ENCODE peak calls at places on chromosomes 2 and 18, in five cellular contexts. X, U, B, C and T are unnamed samples.

GRCh38 chr2:168311265-168311925 is 64.0 kb upstream of the STK39 start:
- DNase-seq in B (peak), X (no peak), U (no peak), C (no peak), T (no peak)

GRCh38 chr2:30677861-30678385 is 129.3 kb downstream of the CAPN13 start:
- DNase-seq in C (no peak), X (no peak), U (no peak), B (no peak), T (no peak)

GRCh38 chr2:64369706-64370105 is 84.3 kb upstream of the LGALSL start:
- DNase-seq in X (no peak), B (no peak), U (no peak), C (no peak), T (no peak)

GRCh38 chr2:180848393-180848792 is 132.0 kb upstream of the UBE2E3 start:
- DNase-seq in B (no peak), X (no peak), C (no peak), U (no peak), T (no peak)

GRCh38 chr18:36179562-36180334 is 7.5 kb upstream of the MOCOS start:
- DNase-seq in X (peak), B (peak), C (no peak), U (peak), T (peak)

GRCh38 chr2:191318037-191318728 is 73.0 kb downstream of the MYO1B start:
- DNase-seq in X (no peak), U (no peak), B (no peak), C (no peak), T (no peak)

GRCh38 chr2:224426650-224427049 is 24.7 kb upstream of the FAM124B start:
- DNase-seq in X (no peak), B (no peak), U (no peak), C (no peak), T (no peak)

GRCh38 chr2:195570329-195570728 is 86.7 kb upstream of the SLC39A10 start:
- DNase-seq in B (no peak), C (no peak), U (no peak), X (no peak), T (no peak)

GRCh38 chr2:112155331-112156151 is 17.4 kb downstream of the FBLN7 start:
- DNase-seq in B (no peak), U (peak), X (no peak), C (peak), T (no peak)

GRCh38 chr2:169714699-169715098 is 18.9 kb upstream of the KLHL23 start:
- DNase-seq in C (no peak), B (no peak), X (no peak), U (no peak), T (no peak)

GRCh38 chr2:45275806-45276205 is 266.6 kb upstream of the SIX2 start:
- DNase-seq in U (no peak), B (no peak), X (no peak), C (no peak), T (no peak)

GRCh38 chr2:225889452-225889851 is 489.9 kb downstream of the NYAP2 start:
- DNase-seq in X (no peak), U (no peak), C (no peak), B (no peak), T (peak)

GRCh38 chr2:205776139-205776538 is 93.8 kb downstream of the NRP2 start:
- DNase-seq in U (peak), C (no peak), B (no peak), X (no peak), T (peak)

GRCh38 chr2:176461686-176462376 is 192.6 kb downstream of the MTX2 start:
- DNase-seq in U (no peak), B (no peak), X (no peak), C (no peak), T (no peak)

GRCh38 chr18:56196495-56197225 is 441.7 kb downstream of the TXNL1 start:
- DNase-seq in B (no peak), X (no peak), U (no peak), C (no peak), T (no peak)

GRCh38 chr2:221176666-221177065 is 395.4 kb downstream of the EPHA4 start:
- DNase-seq in U (no peak), X (no peak), B (no peak), C (no peak), T (no peak)

GRCh38 chr2:113754989-113755689 is 1.3 kb downstream of the SLC35F5 start:
- DNase-seq in X (no peak), U (no peak), C (no peak), B (no peak), T (no peak)

GRCh38 chr18:10528439-10528838 is 2.6 kb downstream of the NAPG start:
- DNase-seq in X (no peak), C (no peak), U (no peak), B (no peak), T (no peak)

GRCh38 chr18:79988925-79989361 is 580 bp upstream of the TXNL4A start:
- DNase-seq in X (peak), C (peak), B (peak), U (peak), T (no peak)

GRCh38 chr2:11133238-11133935 is 21.9 kb upstream of the SLC66A3 start:
- DNase-seq in X (no peak), C (no peak), U (no peak), B (no peak), T (no peak)

GRCh38 chr2:19478441-19478840 is 120.0 kb upstream of the OSR1 start:
- DNase-seq in C (no peak), U (no peak), B (no peak), X (no peak), T (no peak)

GRCh38 chr2:10260130-10260529 is 42.6 kb upstream of the HPCAL1 start:
- DNase-seq in B (peak), U (no peak), C (no peak), X (no peak), T (no peak)

GRCh38 chr2:54902763-54903162 is 147.5 kb downstream of the RTN4 start:
- DNase-seq in U (no peak), C (no peak), X (no peak), B (no peak), T (no peak)

GRCh38 chr2:54906711-54907110 is 143.5 kb downstream of the RTN4 start:
- DNase-seq in X (no peak), B (no peak), C (no peak), U (no peak), T (no peak)

GRCh38 chr2:54903736-54904554 is 146.3 kb downstream of the RTN4 start:
- DNase-seq in X (no peak), C (no peak), U (peak), B (no peak), T (peak)

GRCh38 chr2:54907663-54908062 is 142.6 kb downstream of the RTN4 start:
- DNase-seq in B (no peak), C (no peak), U (no peak), X (no peak), T (no peak)

DNA sequence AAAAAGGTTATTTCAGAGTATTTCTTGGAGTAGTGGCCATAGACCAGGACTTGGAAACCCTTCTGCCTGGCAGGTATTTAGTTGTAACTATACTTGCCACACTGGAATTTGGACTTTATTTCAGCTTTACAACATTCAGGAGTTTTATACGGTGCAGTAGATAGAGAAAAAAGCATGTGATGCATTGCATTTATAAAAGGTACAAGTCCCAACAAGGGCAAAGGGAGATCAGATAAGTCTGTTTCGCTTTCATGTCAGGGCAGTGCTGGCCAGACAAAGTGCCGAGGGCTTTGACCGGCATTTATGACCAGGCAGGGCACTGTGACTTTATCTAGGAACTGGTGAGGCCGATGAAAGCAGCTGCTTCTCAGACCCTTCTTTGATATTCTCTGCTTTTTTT is 145.4 kb downstream of the RTN4 start:
- DNase-seq in C (no peak), X (no peak), B (no peak), U (peak), T (no peak)
- TF ChIP-seq POLR2A in C (peak), X (no peak), B (no peak), U (no peak), T (no peak)

GRCh38 chr18:58396144-58396543 is 232.7 kb downstream of the ALPK2 start:
- DNase-seq in B (no peak), U (no peak), X (no peak), C (no peak), T (no peak)

GRCh38 chr18:58394607-58395425 is 234.1 kb downstream of the ALPK2 start:
- DNase-seq in X (no peak), U (no peak), B (no peak), C (no peak), T (no peak)

GRCh38 chr18:58396966-58397365 is 231.9 kb downstream of the ALPK2 start:
- DNase-seq in U (no peak), X (no peak), C (no peak), B (no peak), T (no peak)

GRCh38 chr18:58398648-58399398 is 230.1 kb downstream of the ALPK2 start:
- DNase-seq in B (no peak), U (no peak), X (no peak), C (no peak), T (no peak)

DNA sequence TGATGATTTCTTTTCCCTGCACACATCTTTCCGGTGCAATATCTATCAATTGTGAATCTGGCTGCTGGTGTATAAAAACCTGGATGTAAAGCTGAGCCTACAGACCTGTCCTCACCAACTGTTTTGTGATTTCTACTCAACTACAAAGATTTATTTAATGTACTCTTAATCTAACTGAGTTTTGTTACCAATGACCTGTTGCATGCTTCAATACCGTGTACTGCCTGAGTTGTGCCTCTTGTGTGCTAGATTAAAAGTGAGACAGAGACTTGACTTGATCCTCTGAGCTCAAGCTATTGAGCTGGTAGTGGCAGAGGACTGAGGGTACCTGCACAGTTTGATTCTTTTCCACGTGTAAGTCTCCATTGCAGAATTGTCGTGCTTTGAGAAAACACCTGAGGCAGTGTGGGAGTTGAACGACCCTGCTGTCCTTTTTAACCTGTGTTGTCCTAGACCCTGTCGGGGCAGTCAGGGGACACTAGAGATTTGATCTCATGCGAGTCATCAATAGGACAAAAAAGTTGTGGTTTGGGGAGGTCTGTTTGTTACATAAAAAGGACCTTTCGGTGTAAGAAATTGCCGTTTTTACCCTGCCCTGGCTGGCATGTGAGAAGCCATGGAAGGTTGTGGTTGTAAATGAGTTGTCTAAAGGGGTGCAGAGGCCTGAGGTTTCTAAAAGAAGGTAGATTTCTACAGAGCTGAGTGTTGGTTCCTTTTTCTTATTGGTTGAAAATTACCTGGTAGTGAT is 231.3 kb downstream of the ALPK2 start:
- DNase-seq in B (no peak), X (no peak), C (no peak), U (no peak), T (no peak)
- H3K27ac ChIP-seq in B (no peak), X (no peak), C (no peak), U (no peak), T (no peak)

GRCh38 chr2:215401896-215402379 is 33.9 kb downstream of the FN1 start:
- DNase-seq in X (no peak), U (no peak), C (no peak), B (no peak), T (no peak)
- TF ChIP-seq POLR2A in X (no peak), U (no peak), C (no peak), B (no peak), T (no peak)

GRCh38 chr2:127632592-127633489 is 13.1 kb upstream of the GPR17 start:
- DNase-seq in B (no peak), X (no peak), C (peak), U (no peak), T (no peak)
- H3K27ac ChIP-seq in B (no peak), X (no peak), C (peak), U (no peak), T (peak)

GRCh38 chr2:68251187-68251854 is 1.0 kb downstream of the PPP3R1 start:
- DNase-seq in C (peak), U (peak), B (peak), X (peak), T (peak)
- TF ChIP-seq POLR2A in C (peak), U (no peak), B (no peak), X (no peak), T (no peak)

GRCh38 chr2:1643220-1643619 is 101.1 kb downstream of the PXDN start:
- DNase-seq in B (no peak), U (no peak), X (no peak), C (no peak), T (no peak)
- H3K27ac ChIP-seq in B (no peak), U (no peak), X (no peak), C (no peak), T (no peak)

DNA sequence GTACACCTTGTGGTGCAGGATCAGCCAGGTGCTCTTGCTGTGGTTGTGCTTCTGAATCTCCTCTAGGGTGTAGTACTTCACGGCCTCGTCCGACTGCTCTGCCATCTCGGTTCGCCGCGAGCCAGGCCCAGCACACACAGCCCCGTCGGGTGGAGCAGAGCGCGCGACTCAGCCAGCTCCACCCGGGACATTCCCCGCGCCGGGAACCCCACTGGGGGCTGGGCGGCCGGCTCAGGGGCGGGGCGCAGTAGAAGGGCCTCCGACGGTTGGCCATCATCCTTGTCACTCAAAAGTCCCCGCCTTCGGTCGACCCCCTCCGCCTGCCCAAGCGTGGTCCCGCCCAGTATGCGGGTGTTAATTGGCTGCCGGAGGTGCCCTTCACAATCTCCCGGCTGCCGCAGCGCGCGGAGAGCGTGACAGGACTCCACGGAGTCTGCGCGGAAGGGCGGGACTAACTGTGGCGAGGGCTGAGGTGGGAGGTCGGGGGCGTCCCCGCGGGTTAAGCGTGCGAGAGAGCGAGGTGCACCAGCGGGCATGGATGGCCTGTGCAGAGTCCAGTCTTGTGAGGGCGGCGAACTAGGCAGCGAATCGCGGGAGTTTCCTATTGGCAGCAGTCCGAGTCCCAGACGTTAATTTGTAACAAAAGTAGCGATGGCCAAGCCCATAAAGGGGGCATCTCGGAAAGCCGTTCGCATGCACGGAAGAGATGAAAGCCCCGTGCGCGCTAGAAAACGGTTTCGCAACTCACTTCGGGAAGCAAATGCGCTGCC is at the start of gene CYB5A:
- DNase-seq in X (peak), U (peak), B (peak), C (peak), T (peak)
- TF ChIP-seq POLR2A in X (no peak), U (no peak), B (peak), C (peak), T (peak)

GRCh38 chr2:131031431-131031841 is 61.8 kb downstream of the FAM168B start:
- DNase-seq in C (no peak), X (no peak), B (no peak), U (no peak), T (no peak)
- H3K27ac ChIP-seq in C (no peak), X (no peak), B (no peak), U (no peak), T (no peak)